ENCODE peak calls at places on chromosomes 2 and 18, in seven cellular contexts. S is MM.1S, F is brain microvascular endothelial cell, O is tibial artery, P is IMR-90, T is heart left ventricle, D is upper lobe of right lung. Z is an unnamed sample.
A peak's percentile ranks its signal among the peaks of the same experiment; 100 is the strongest.

GRCh38 chr18:35283923-35284794 is 5.9 kb downstream of the ZSCAN30 start:
- DNase-seq in P (no peak), D (no peak), F (no peak), S (no peak), O (no peak), T (no peak), Z (no peak)

GRCh38 chr2:235573331-235574221 is 79.7 kb downstream of the AGAP1 start:
- DNase-seq in S (no peak), O (no peak), F (no peak), T (peak; percentile 45), P (no peak), D (no peak), Z (no peak)

GRCh38 chr18:46152436-46152807 is 48.2 kb downstream of the HAUS1 start:
- DNase-seq in S (no peak), O (no peak), F (peak; percentile 67), D (no peak), P (peak; percentile 83), T (peak; percentile 30), Z (peak; percentile 65)

GRCh38 chr2:30869988-30870387 is 62.7 kb upstream of the CAPN13 start:
- DNase-seq in O (no peak), T (no peak), S (no peak), F (no peak), D (no peak), P (no peak), Z (no peak)

GRCh38 chr2:205496370-205496769 is 185.9 kb upstream of the NRP2 start:
- DNase-seq in D (no peak), S (no peak), T (no peak), F (no peak), O (no peak), P (no peak), Z (no peak)

GRCh38 chr2:238235331-238235732 is 4.5 kb downstream of the HES6 start:
- DNase-seq in D (no peak), S (no peak), T (no peak), P (peak; percentile 35), O (no peak), F (no peak), Z (peak; percentile 16)

GRCh38 chr2:96264656-96265348 is 995 bp downstream of the TMEM127 start:
- DNase-seq in O (no peak), S (peak; percentile 37), P (peak; percentile 29), F (peak; percentile 46), T (peak; percentile 41), D (no peak), Z (peak; percentile 44)

GRCh38 chr18:9968081-9968848 is 54.4 kb downstream of the VAPA start:
- DNase-seq in P (no peak), S (no peak), F (no peak), T (no peak), O (no peak), D (no peak), Z (no peak)

GRCh38 chr2:112622528-112622849 is 23.2 kb upstream of the SLC20A1 start:
- DNase-seq in S (no peak), P (peak; percentile 98), D (no peak), T (no peak), O (peak; percentile 24), F (peak; percentile 90), Z (peak; percentile 99)

GRCh38 chr18:47932603-47933002 is 2.1 kb upstream of the SMAD2 start:
- DNase-seq in D (no peak), S (no peak), T (no peak), F (no peak), O (no peak), P (no peak), Z (no peak)

GRCh38 chr18:49944681-49945080 is 131.3 kb upstream of the ACAA2 start:
- DNase-seq in T (no peak), O (no peak), F (no peak), D (no peak), P (peak; percentile 7), S (no peak), Z (peak; percentile 11)
- TF ChIP-seq CTCF in T (no peak), O (no peak), F (peak; percentile 10), D (no peak), P (no peak), S (no peak), Z (peak; percentile 18)

DNA sequence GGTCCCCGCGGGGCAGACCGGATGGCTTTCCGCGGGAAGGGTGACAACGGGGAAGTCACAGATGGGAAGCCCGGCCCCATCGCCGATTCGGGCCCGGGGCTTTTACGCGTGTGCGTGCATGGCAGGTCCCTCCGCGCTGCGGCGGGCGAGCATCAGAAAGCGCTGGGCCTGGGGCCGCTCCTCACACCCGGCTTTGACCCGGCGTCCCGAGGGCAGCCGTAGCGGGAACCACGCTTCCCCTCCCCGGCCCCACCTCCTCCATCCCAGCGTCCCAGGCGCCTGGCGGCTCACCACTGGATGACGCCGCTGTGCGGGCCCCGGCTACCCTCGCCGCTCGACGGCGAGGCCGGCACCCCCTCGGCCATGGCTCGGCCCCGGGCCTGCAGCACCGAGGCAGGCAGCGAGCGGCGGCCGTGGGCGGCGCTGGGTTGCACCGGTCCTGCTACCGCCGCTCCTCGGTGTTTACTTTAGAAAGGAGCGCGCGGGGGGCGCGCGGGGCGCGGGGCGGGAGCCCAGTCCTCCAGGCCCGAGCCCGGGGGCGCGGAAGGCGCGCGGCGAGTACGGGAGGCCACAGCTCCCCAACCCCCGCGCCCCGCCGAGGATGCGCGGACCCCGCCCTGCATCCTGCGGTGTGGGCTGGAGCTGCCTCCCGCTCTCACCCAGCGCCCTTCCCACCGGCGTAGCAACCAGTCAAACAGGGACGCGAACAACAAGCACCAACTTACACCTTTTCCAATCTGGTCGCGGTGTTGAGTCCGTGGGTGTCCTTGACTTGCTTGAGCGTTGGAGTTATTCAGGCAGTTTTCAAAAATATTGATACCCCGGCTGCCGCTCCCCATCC is 781 bp downstream of the RFX8 start:
- DNase-seq in S (no peak), F (peak; percentile 36), O (peak; percentile 36), P (peak; percentile 45), D (peak; percentile 69), T (peak; percentile 76), Z (peak; percentile 42)
- H3K4me3 ChIP-seq in S (no peak overlapping the region), F (peak overlapping the region; percentile 65), O (peak overlapping the region; percentile 59), P (peak overlapping the region; percentile 67), D (peak overlapping the region; percentile 58), T (peak overlapping the region; percentile 70), Z (peak overlapping the region; percentile 66)

DNA sequence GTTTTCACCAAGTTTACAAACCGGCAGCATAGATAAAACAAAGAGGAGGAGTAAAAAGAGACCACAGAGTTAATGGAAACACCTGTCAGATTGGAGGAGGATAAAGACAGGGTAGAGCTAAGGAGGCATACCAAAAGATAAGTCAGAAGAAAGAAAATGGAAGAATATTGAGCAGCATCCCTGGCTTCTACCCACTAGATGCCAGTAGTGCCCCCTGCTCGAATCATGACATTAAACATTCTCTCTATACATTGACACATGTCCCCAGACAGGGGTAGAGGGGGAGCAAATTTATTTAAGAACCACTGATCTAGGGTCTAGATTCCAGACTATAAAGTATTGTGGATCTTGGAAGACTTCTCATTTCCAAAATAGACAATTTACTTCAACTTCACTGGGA is 159.8 kb upstream of the ETAA1 start:
- DNase-seq in T (no peak), D (no peak), O (no peak), S (no peak), P (no peak), F (no peak), Z (no peak)
- TF ChIP-seq CTCF in T (no peak), D (no peak), O (no peak), S (no peak), P (peak; percentile 23), F (peak; percentile 44), Z (no peak)

DNA sequence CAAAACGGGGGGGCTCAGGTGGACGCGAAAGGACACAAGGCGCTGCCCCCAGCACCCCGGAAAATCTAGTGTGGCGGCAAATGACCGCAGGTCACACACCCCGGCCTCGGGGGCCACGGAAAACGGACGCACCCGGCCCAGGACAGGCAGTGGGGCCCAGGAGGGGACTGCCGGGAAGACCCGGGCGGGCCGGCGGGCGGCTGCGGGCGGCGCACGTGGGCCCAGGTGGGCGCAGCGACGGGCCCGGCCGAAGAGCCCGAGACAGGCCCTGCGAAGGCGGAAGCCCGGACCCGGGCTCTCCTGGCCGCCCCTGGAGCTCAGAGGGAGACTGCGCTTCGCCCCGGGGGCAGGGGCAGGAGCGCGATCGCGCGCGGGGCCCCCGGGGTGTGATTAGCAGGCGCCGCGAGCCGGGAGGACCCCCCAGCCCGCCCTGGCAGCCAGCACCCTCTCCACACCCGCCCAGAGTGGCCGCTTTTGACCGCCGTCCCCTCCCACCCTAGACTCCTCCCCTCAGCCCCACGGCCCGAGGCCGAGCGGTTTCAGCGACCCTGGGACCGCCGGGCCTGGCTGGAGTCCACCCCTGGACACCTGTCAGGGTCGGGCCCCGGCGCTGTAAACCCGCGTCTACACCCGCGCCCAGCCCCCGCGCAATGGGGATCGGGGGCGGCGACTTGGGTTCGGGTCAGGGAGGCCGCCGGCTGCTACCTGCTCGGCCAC is 773 bp downstream of the MBP start:
- DNase-seq in P (no peak), S (no peak), T (peak; percentile 66), F (no peak), O (peak; percentile 64), D (peak; percentile 91), Z (peak; percentile 48)
- H3K4me3 ChIP-seq in P (peak overlapping the region; percentile 50), S (peak overlapping the region; percentile 67), T (peak overlapping the region; percentile 59), F (peak overlapping the region; percentile 66), O (peak overlapping the region; percentile 91), D (peak overlapping the region; percentile 85), Z (peak overlapping the region; percentile 74)

GRCh38 chr2:5677133-5677532 is 15.1 kb upstream of the SOX11 start:
- DNase-seq in T (no peak), D (no peak), O (no peak), P (no peak), F (no peak), S (no peak), Z (no peak)
- TF ChIP-seq CTCF in T (no peak), D (no peak), O (no peak), P (no peak), F (no peak), S (no peak), Z (no peak)

DNA sequence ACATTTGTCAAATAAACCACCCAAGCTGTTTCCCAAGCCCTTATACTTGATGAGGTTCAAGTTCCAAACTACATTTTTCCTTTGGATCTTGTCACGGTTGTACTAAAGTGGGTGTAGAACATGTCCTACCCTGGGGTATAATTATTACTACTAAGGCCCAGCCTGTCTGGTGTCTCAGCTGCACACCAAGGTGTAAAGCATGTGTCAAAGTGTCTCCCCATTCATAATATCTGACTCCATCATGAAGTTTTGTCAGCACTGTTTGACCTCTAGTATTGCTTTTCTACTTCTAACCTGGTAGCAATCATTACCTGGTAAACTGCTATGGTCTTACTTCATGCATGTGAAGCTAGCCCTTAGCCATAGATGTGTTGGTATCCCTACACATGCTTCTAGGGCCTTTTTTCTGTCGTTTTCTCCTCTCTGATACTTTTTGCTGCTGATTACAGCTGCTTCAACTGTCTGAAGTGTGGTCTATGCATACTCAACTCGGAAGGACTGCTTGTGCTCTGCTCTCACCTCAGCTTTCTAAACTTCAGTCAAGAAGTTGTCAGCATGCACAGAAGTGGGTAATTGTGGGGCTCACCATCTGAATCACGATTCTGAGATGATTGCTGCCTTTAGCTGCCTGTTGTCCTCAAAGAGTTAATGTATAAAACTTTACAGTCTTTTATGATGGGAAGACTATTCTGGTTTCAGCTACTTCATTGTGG is 445.7 kb upstream of the TRIB2 start:
- DNase-seq in O (no peak), F (no peak), T (no peak), D (no peak), P (no peak), S (no peak), Z (no peak)
- H3K4me3 ChIP-seq in O (no peak overlapping the region), F (no peak overlapping the region), T (no peak overlapping the region), D (no peak overlapping the region), P (no peak overlapping the region), S (no peak overlapping the region), Z (no peak overlapping the region)

GRCh38 chr2:57465967-57466366 is 580.6 kb upstream of the VRK2 start:
- DNase-seq in P (no peak), T (no peak), D (no peak), F (no peak), S (no peak), O (no peak), Z (no peak)
- TF ChIP-seq CTCF in P (no peak), T (no peak), D (no peak), F (no peak), S (no peak), O (no peak), Z (no peak)